ENCODE peak calls at places on chromosomes 2 and 18, in nine cellular contexts. P is brain microvascular endothelial cell, R is cardiac muscle cell, B is lower lobe of right lung, L is heart left ventricle, D is HCT116, J is neural progenitor cell, U is Panc1, Y is Peyer's patch. V is an unnamed sample.
A peak's percentile ranks its signal among the peaks of the same experiment; 100 is the strongest.

GRCh38 chr2:101340141-101340541 is 31.6 kb upstream of the RNF149 start:
- DNase-seq in P (no peak), R (no peak), B (no peak), L (no peak), D (no peak), J (peak; percentile 35), U (no peak), Y (no peak), V (no peak)

GRCh38 chr2:133605031-133605773 is 36.9 kb upstream of the NCKAP5 start:
- DNase-seq in P (no peak), R (no peak), B (no peak), L (no peak), D (no peak), J (peak; percentile 53), U (no peak), Y (no peak), V (no peak)

GRCh38 chr18:71075147-71075546 is 786.3 kb downstream of the SOCS6 start:
- DNase-seq in P (no peak), R (no peak), B (no peak), L (no peak), D (no peak), J (no peak), U (no peak), Y (no peak), V (no peak)

GRCh38 chr2:170391018-170391417 is 213.1 kb downstream of the MYO3B start:
- DNase-seq in P (no peak), R (no peak), B (no peak), L (no peak), D (no peak), J (no peak), U (no peak), Y (no peak), V (no peak)

GRCh38 chr2:138906549-138906948 is 126.4 kb upstream of the NXPH2 start:
- DNase-seq in P (no peak), R (no peak), B (no peak), L (no peak), D (no peak), J (no peak), U (no peak), Y (no peak), V (no peak)

GRCh38 chr2:229296561-229296960 is 25.5 kb upstream of the PID1 start:
- DNase-seq in P (no peak), R (no peak), B (no peak), L (no peak), D (no peak), J (no peak), U (no peak), Y (no peak), V (no peak)

GRCh38 chr18:69102959-69103358 is 297.7 kb upstream of the DOK6 start:
- DNase-seq in P (no peak), R (no peak), B (no peak), L (no peak), D (peak; percentile 3), J (no peak), U (no peak), Y (no peak), V (no peak)

GRCh38 chr2:204150695-204151240 is 214.2 kb downstream of the ICOS start:
- DNase-seq in P (no peak), R (no peak), B (no peak), L (no peak), D (no peak), J (no peak), U (no peak), Y (no peak), V (no peak)

GRCh38 chr2:205771063-205771462 is 88.8 kb downstream of the NRP2 start:
- DNase-seq in P (no peak), R (no peak), B (no peak), L (no peak), D (no peak), J (no peak), U (no peak), Y (no peak), V (no peak)

GRCh38 chr2:71477231-71477681 is 23.9 kb downstream of the DYSF start:
- DNase-seq in P (no peak), R (no peak), B (no peak), L (no peak), D (no peak), J (no peak), U (no peak), Y (no peak), V (no peak)

GRCh38 chr2:130957920-130958319 is 121.2 kb downstream of the ARHGEF4 start:
- DNase-seq in P (no peak), R (no peak), B (no peak), L (no peak), D (no peak), J (no peak), U (no peak), Y (no peak), V (no peak)

GRCh38 chr2:61854435-61855177 is 746 bp upstream of the FAM161A start:
- DNase-seq in P (peak; percentile 97), R (peak; percentile 97), B (peak; percentile 88), L (peak; percentile 91), D (peak; percentile 97), J (peak; percentile 97), U (peak; percentile 96), Y (peak; percentile 94), V (peak; percentile 62)
- TF ChIP-seq CTCF in P (no peak), R (no peak), B (no peak), L (no peak), D (no peak), J (peak; percentile 7), U (no peak), Y (no peak), V (no peak)

GRCh38 chr2:1527153-1527992 is 114.1 kb downstream of the TPO start:
- DNase-seq in P (no peak), R (no peak), B (no peak), L (no peak), D (no peak), J (no peak), U (no peak), Y (no peak), V (no peak)
- H3K27ac ChIP-seq in P (no peak overlapping the region), R (no peak overlapping the region), B (no peak overlapping the region), L (no peak overlapping the region), D (no peak overlapping the region), J (no peak overlapping the region), U (no peak overlapping the region), Y (no peak overlapping the region), V (no peak overlapping the region)

GRCh38 chr2:189161894-189162293 is 17.7 kb downstream of the COL5A2 start:
- DNase-seq in P (no peak), R (no peak), B (no peak), L (no peak), D (no peak), J (no peak), U (no peak), Y (no peak), V (no peak)

GRCh38 chr2:189165656-189166380 is 13.7 kb downstream of the COL5A2 start:
- DNase-seq in P (no peak), R (no peak), B (no peak), L (no peak), D (no peak), J (no peak), U (no peak), Y (no peak), V (no peak)

GRCh38 chr2:189162566-189162965 is 17.0 kb downstream of the COL5A2 start:
- DNase-seq in P (no peak), R (no peak), B (no peak), L (no peak), D (no peak), J (no peak), U (no peak), Y (no peak), V (no peak)

GRCh38 chr2:189164732-189165131 is 14.8 kb downstream of the COL5A2 start:
- DNase-seq in P (no peak), R (peak; percentile 10), B (no peak), L (no peak), D (no peak), J (no peak), U (no peak), Y (no peak), V (no peak)

DNA sequence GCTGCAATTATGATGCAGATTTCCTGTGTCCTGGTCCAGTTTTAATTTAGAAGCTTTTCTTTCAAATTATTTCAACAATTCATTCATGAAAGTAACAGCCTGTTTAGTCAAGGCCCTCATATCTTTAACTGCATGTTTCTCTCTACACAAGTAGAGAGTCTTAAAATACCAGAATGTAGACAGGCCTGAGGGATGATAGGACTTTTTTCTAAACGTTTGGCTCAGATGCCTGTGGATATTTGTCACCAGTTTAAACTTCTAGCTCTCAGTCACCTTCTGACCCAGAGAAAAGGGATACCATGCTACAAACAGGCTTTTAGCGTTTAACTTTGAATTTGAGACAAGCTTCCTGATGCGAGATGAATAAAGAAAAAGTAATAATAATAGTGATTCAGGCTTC is 15.7 kb downstream of the COL5A2 start:
- DNase-seq in P (peak; percentile 78), R (peak; percentile 59), B (no peak), L (no peak), D (no peak), J (no peak), U (no peak), Y (no peak), V (no peak)
- H3K4me3 ChIP-seq in P (no peak overlapping the region), R (no peak overlapping the region), B (no peak overlapping the region), L (no peak overlapping the region), D (no peak overlapping the region), J (no peak overlapping the region), U (no peak overlapping the region), Y (no peak overlapping the region), V (no peak overlapping the region)

GRCh38 chr2:185475868-185476267 is 262.7 kb upstream of the FSIP2 start:
- DNase-seq in P (no peak), R (no peak), B (no peak), L (no peak), D (no peak), J (peak; percentile 49), U (no peak), Y (no peak), V (no peak)
- TF ChIP-seq CTCF in P (peak; percentile 20), R (no peak), B (no peak), L (no peak), D (peak; percentile 9), J (peak; percentile 5), U (no peak), Y (no peak), V (no peak)

DNA sequence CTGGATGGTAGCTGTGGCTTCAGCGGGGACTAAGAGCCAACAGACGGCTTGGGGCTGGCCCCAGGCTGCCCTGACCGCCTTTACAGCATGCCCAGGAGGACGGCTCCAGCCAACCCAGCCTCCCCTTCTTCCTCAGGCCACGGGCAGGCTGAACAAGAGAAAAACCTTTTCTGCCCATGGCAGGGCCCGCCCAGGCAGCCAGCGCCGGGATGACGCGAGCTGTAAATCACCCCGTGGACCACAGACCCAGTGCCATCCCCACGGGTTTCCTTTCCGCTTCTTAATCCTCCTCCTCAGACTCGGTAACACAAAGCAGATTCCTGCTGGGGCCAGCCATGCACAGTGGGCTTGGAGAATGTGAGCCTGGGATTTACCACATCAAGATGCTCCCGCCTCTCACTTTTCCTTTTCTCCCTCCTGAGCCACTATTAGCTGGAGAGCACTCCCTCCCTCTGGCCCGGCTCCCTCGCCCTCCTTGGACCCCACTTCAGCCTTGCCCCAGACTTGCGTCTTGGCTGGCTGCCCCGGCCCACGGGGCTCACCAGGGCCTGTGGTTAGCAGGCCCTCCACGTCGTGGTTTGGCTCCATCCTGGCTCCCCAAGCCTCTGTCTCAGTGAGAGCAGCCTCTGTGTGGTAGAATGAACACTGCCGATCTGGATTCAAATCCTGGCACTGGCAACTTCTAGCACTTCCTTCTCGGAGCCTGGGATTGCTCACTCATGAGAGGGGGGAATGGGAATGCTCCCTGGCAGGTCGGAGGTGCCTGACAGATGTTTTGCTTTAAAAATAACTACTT is 31.4 kb downstream of the ATOH8 start:
- DNase-seq in P (no peak), R (no peak), B (peak; percentile 68), L (peak; percentile 45), D (no peak), J (peak; percentile 78), U (no peak), Y (no peak), V (peak; percentile 89)
- H3K27ac ChIP-seq in P (no peak overlapping the region), R (peak overlapping the region; percentile 45), B (no peak overlapping the region), L (peak overlapping the region; percentile 62), D (no peak overlapping the region), J (no peak overlapping the region), U (no peak overlapping the region), Y (peak overlapping the region; percentile 39), V (peak overlapping the region; percentile 38)

GRCh38 chr2:218984239-218985020 is 554 bp downstream of the FEV start:
- DNase-seq in P (no peak), R (no peak), B (no peak), L (no peak), D (no peak), J (peak; percentile 63), U (no peak), Y (no peak), V (peak; percentile 78)
- H3K4me3 ChIP-seq in P (no peak overlapping the region), R (peak overlapping the region; percentile 6), B (peak overlapping the region; percentile 25), L (peak overlapping the region; percentile 41), D (no peak overlapping the region), J (peak overlapping the region; percentile 32), U (peak overlapping the region; percentile 16), Y (no peak overlapping the region), V (peak overlapping the region; percentile 5)